ENCODE peak calls at places on chromosome 10, in six cellular contexts. One of them, this sample, is unnamed.
A peak's percentile ranks its signal among the peaks of the same experiment; 100 is the strongest.

GRCh38 chr10:118148245-118148644 is 101.5 kb upstream of the RAB11FIP2 start:
- DNase-seq in mesenchymal stem cell: no peak
- DNase-seq in small intestine: peak; percentile 60
- DNase-seq in transverse colon: no peak
- DNase-seq in WERI-Rb-1: no peak
- DNase-seq in SK-N-SH: no peak
- DNase-seq in this sample: no peak

GRCh38 chr10:1531883-1532597 is 205.3 kb downstream of the ADARB2 start:
- DNase-seq in mesenchymal stem cell: no peak
- DNase-seq in small intestine: no peak
- DNase-seq in transverse colon: no peak
- DNase-seq in WERI-Rb-1: no peak
- DNase-seq in SK-N-SH: no peak
- DNase-seq in this sample: no peak

GRCh38 chr10:132064771-132065437 is 842 bp upstream of the JAKMIP3 start:
- DNase-seq in mesenchymal stem cell: no peak
- DNase-seq in small intestine: no peak
- DNase-seq in transverse colon: no peak
- DNase-seq in WERI-Rb-1: no peak
- DNase-seq in SK-N-SH: no peak
- DNase-seq in this sample: no peak

GRCh38 chr10:36452851-36453250 is 672.5 kb upstream of the ANKRD30A start:
- DNase-seq in mesenchymal stem cell: no peak
- DNase-seq in small intestine: no peak
- DNase-seq in transverse colon: no peak
- DNase-seq in WERI-Rb-1: no peak
- DNase-seq in SK-N-SH: no peak
- DNase-seq in this sample: no peak

GRCh38 chr10:20988357-20988983 is 91.4 kb upstream of the NEBL start:
- DNase-seq in mesenchymal stem cell: no peak
- DNase-seq in small intestine: no peak
- DNase-seq in transverse colon: no peak
- DNase-seq in WERI-Rb-1: no peak
- DNase-seq in SK-N-SH: no peak
- DNase-seq in this sample: no peak

GRCh38 chr10:131901181-131901829 is 497 bp downstream of the PPP2R2D start:
- DNase-seq in mesenchymal stem cell: peak; percentile 44
- DNase-seq in small intestine: peak; percentile 73
- DNase-seq in transverse colon: peak; percentile 70
- DNase-seq in WERI-Rb-1: no peak
- DNase-seq in SK-N-SH: peak; percentile 71
- DNase-seq in this sample: no peak

GRCh38 chr10:16545126-16545736 is 23.6 kb upstream of the C1QL3 start:
- DNase-seq in mesenchymal stem cell: peak; percentile 34
- DNase-seq in small intestine: peak; percentile 28
- DNase-seq in transverse colon: no peak
- DNase-seq in WERI-Rb-1: peak; percentile 8
- DNase-seq in SK-N-SH: peak; percentile 50
- DNase-seq in this sample: peak; percentile 22

GRCh38 chr10:6349846-6350245 is 147.1 kb downstream of the PFKFB3 start:
- DNase-seq in mesenchymal stem cell: no peak
- DNase-seq in small intestine: no peak
- DNase-seq in transverse colon: no peak
- DNase-seq in WERI-Rb-1: no peak
- DNase-seq in SK-N-SH: no peak
- DNase-seq in this sample: no peak

GRCh38 chr10:114388275-114388674 is 16.0 kb downstream of the AFAP1L2 start:
- DNase-seq in mesenchymal stem cell: peak; percentile 52
- DNase-seq in small intestine: no peak
- DNase-seq in transverse colon: no peak
- DNase-seq in WERI-Rb-1: no peak
- DNase-seq in SK-N-SH: no peak
- DNase-seq in this sample: no peak

GRCh38 chr10:76649723-76650127 is 987.9 kb downstream of the KCNMA1 start:
- DNase-seq in mesenchymal stem cell: peak; percentile 48
- DNase-seq in small intestine: peak; percentile 58
- DNase-seq in transverse colon: peak; percentile 51
- DNase-seq in WERI-Rb-1: no peak
- DNase-seq in SK-N-SH: no peak
- DNase-seq in this sample: no peak

GRCh38 chr10:77768046-77768445 is 130.4 kb upstream of the KCNMA1 start:
- DNase-seq in mesenchymal stem cell: no peak
- DNase-seq in small intestine: no peak
- DNase-seq in transverse colon: no peak
- DNase-seq in WERI-Rb-1: peak; percentile 91
- DNase-seq in SK-N-SH: no peak
- DNase-seq in this sample: no peak

GRCh38 chr10:86331861-86332260 is 34.7 kb downstream of the GRID1 start:
- DNase-seq in mesenchymal stem cell: no peak
- DNase-seq in small intestine: no peak
- DNase-seq in transverse colon: no peak
- DNase-seq in WERI-Rb-1: no peak
- DNase-seq in SK-N-SH: no peak
- DNase-seq in this sample: no peak

GRCh38 chr10:81071087-81071796 is 533.5 kb downstream of the SH2D4B start:
- DNase-seq in mesenchymal stem cell: no peak
- DNase-seq in small intestine: no peak
- DNase-seq in transverse colon: no peak
- DNase-seq in WERI-Rb-1: no peak
- DNase-seq in SK-N-SH: no peak
- DNase-seq in this sample: no peak

GRCh38 chr10:101843032-101843991 is at the start of gene KCNIP2:
- DNase-seq in mesenchymal stem cell: no peak
- DNase-seq in small intestine: no peak
- DNase-seq in transverse colon: peak; percentile 52
- DNase-seq in WERI-Rb-1: peak; percentile 86
- DNase-seq in SK-N-SH: peak; percentile 91
- DNase-seq in this sample: no peak

GRCh38 chr10:61890881-61891409 is 10.6 kb upstream of the ARID5B start:
- DNase-seq in mesenchymal stem cell: no peak
- DNase-seq in small intestine: no peak
- DNase-seq in transverse colon: no peak
- DNase-seq in WERI-Rb-1: no peak
- DNase-seq in SK-N-SH: no peak
- DNase-seq in this sample: no peak

GRCh38 chr10:130485241-130485957 is 349.2 kb downstream of the GLRX3 start:
- DNase-seq in mesenchymal stem cell: no peak
- DNase-seq in small intestine: no peak
- DNase-seq in transverse colon: no peak
- DNase-seq in WERI-Rb-1: no peak
- DNase-seq in SK-N-SH: no peak
- DNase-seq in this sample: no peak

GRCh38 chr10:124596116-124596785 is 134.6 kb downstream of the LHPP start:
- DNase-seq in mesenchymal stem cell: no peak
- DNase-seq in small intestine: no peak
- DNase-seq in transverse colon: no peak
- DNase-seq in WERI-Rb-1: no peak
- DNase-seq in SK-N-SH: no peak
- DNase-seq in this sample: no peak

GRCh38 chr10:110334061-110334656 is 29.4 kb upstream of the SMNDC1 start:
- DNase-seq in mesenchymal stem cell: no peak
- DNase-seq in small intestine: no peak
- DNase-seq in transverse colon: no peak
- DNase-seq in WERI-Rb-1: no peak
- DNase-seq in SK-N-SH: no peak
- DNase-seq in this sample: no peak

GRCh38 chr10:129328531-129328930 is 138.5 kb upstream of the MGMT start:
- DNase-seq in mesenchymal stem cell: peak; percentile 70
- DNase-seq in small intestine: no peak
- DNase-seq in transverse colon: no peak
- DNase-seq in WERI-Rb-1: no peak
- DNase-seq in SK-N-SH: no peak
- DNase-seq in this sample: no peak

GRCh38 chr10:131167036-131167860 is 144.3 kb downstream of the TCERG1L start:
- DNase-seq in mesenchymal stem cell: no peak
- DNase-seq in small intestine: no peak
- DNase-seq in transverse colon: no peak
- DNase-seq in WERI-Rb-1: no peak
- DNase-seq in SK-N-SH: no peak
- DNase-seq in this sample: no peak

GRCh38 chr10:110101464-110102144 is 93.8 kb downstream of the ADD3 start:
- DNase-seq in mesenchymal stem cell: no peak
- DNase-seq in small intestine: no peak
- DNase-seq in transverse colon: no peak
- DNase-seq in WERI-Rb-1: no peak
- DNase-seq in SK-N-SH: no peak
- DNase-seq in this sample: no peak

GRCh38 chr10:86389441-86390193 is 23.0 kb upstream of the GRID1 start:
- DNase-seq in mesenchymal stem cell: peak; percentile 57
- DNase-seq in small intestine: peak; percentile 77
- DNase-seq in transverse colon: peak; percentile 70
- DNase-seq in WERI-Rb-1: no peak
- DNase-seq in SK-N-SH: no peak
- DNase-seq in this sample: no peak

DNA sequence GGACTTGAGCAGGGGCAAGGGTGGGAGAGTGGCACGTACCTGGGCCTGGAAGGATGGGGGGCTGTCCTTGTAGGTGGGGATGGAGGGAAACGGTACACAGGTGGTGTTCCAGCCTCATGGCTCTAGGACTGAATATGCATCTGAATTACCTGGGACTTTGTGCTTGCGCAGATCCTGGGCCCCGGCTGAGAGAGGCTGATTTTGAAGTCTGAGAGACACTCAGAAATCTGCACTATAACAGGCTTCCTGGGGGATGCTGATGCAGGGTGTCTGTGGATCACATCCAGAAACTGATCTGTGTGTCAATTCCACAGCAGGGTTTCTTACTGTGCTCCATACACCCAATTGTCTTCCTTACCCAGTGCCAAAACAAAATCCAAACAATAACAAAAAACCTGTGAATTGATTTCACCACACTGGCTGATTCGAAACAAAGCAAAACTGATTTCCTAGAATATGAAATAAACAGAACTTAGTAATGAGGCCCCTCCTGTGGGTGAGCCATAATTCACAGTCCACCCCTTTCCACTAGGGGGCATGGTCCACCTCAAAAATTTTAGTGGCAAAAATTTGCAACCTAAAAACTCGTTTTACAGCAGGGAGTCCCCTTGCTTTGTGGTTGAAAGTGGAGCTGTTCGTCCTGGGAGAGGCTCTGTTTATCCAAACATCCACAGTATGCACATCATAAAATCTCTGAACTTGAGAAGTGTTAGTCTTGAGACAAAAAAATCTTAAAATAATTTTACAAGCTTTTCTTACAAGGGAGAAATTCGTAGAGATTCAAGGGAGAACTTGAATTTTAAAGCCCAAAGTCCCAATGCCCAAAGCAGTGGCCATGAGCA is 32.0 kb upstream of the PLEKHA1 start:
- DNase-seq in mesenchymal stem cell: peak; percentile 46
- DNase-seq in small intestine: peak; percentile 51
- DNase-seq in transverse colon: peak; percentile 19
- DNase-seq in WERI-Rb-1: peak; percentile 43
- DNase-seq in SK-N-SH: peak; percentile 63
- DNase-seq in this sample: no peak
- H3K27me3 ChIP-seq in mesenchymal stem cell: no peaks in the 10 kb centered on the region
- H3K27me3 ChIP-seq in small intestine: no peaks in the 10 kb centered on the region
- H3K27me3 ChIP-seq in transverse colon: no peaks in the 10 kb centered on the region
- H3K27me3 ChIP-seq in WERI-Rb-1: no peaks in the 10 kb centered on the region
- H3K27me3 ChIP-seq in SK-N-SH: no peaks in the 10 kb centered on the region
- H3K27me3 ChIP-seq in this sample: no peaks in the 10 kb centered on the region

DNA sequence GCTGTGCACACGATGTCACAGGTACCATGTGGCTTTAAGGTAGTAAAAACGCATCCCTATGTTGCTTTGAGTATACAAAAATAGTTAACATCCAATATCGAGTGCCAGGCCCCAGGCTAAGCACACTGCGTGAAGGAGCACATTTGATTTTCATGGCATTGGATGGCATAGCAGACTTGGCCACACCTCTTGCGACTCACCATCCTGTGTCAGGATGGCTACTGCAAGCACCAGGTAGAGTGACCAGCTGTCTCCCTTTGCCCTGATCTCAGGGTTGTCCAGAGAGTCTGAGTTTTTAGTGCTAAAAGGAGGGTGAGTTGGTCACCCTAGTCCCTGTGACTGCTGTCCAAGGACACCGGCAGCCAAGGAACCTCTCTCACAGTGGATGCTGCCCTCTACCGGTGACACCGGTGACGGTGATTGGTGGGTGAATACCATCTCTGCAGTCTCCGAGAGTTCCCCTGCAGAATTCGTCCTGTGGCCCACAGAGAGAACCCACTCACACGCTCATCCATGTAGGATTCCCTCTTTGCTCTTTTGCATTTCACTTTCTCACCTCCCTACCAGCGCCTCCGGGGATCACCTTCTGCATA is 76.1 kb downstream of the BICC1 start:
- DNase-seq in mesenchymal stem cell: no peak
- DNase-seq in small intestine: peak; percentile 2
- DNase-seq in transverse colon: no peak
- DNase-seq in WERI-Rb-1: peak; percentile 10
- DNase-seq in SK-N-SH: no peak
- DNase-seq in this sample: no peak
- H3K27me3 ChIP-seq in mesenchymal stem cell: no peaks in the 10 kb centered on the region
- H3K27me3 ChIP-seq in small intestine: no peaks in the 10 kb centered on the region
- H3K27me3 ChIP-seq in transverse colon: no peaks in the 10 kb centered on the region
- H3K27me3 ChIP-seq in WERI-Rb-1: no peaks in the 10 kb centered on the region
- H3K27me3 ChIP-seq in SK-N-SH: no peaks in the 10 kb centered on the region
- H3K27me3 ChIP-seq in this sample: no peaks in the 10 kb centered on the region

GRCh38 chr10:87565010-87565409 is 60.3 kb downstream of the MINPP1 start:
- DNase-seq in mesenchymal stem cell: no peak
- DNase-seq in small intestine: no peak
- DNase-seq in transverse colon: no peak
- DNase-seq in WERI-Rb-1: no peak
- DNase-seq in SK-N-SH: no peak
- DNase-seq in this sample: no peak
- H3K27me3 ChIP-seq in mesenchymal stem cell: no peaks in the 10 kb centered on the region
- H3K27me3 ChIP-seq in small intestine: no peaks in the 10 kb centered on the region
- H3K27me3 ChIP-seq in transverse colon: no peaks in the 10 kb centered on the region
- H3K27me3 ChIP-seq in WERI-Rb-1: no peaks in the 10 kb centered on the region
- H3K27me3 ChIP-seq in SK-N-SH: no peaks in the 10 kb centered on the region
- H3K27me3 ChIP-seq in this sample: no peaks in the 10 kb centered on the region

GRCh38 chr10:100697631-100698030 is 47.8 kb upstream of the PAX2 start:
- DNase-seq in mesenchymal stem cell: no peak
- DNase-seq in small intestine: no peak
- DNase-seq in transverse colon: no peak
- DNase-seq in WERI-Rb-1: no peak
- DNase-seq in SK-N-SH: no peak
- DNase-seq in this sample: no peak

GRCh38 chr10:100697070-100697469 is 48.3 kb upstream of the PAX2 start:
- DNase-seq in mesenchymal stem cell: peak; percentile 28
- DNase-seq in small intestine: peak; percentile 48
- DNase-seq in transverse colon: no peak
- DNase-seq in WERI-Rb-1: no peak
- DNase-seq in SK-N-SH: no peak
- DNase-seq in this sample: peak; percentile 24

GRCh38 chr10:100693815-100694214 is 51.6 kb upstream of the PAX2 start:
- DNase-seq in mesenchymal stem cell: no peak
- DNase-seq in small intestine: no peak
- DNase-seq in transverse colon: no peak
- DNase-seq in WERI-Rb-1: no peak
- DNase-seq in SK-N-SH: no peak
- DNase-seq in this sample: no peak

DNA sequence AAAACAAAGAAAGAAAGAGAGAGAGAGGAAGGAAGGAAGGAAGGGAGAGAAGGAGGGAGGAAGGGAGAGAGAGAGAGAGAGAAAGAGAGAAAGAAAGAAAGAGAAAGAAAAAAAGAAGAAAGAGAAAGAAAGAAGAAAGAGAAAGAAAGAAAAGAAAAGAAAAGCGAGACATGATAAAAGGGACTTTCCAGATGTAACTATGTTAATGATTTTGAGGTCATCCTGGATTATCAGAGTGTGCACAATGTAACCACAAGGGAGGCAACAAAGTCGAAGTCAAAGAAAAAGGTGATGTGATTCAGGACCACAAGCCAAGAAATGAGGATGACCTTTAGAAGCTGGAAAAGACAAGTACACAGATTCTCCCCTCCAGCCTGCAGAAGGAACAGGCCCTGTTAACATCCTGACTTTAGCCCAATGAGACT is 48.9 kb upstream of the PAX2 start:
- DNase-seq in mesenchymal stem cell: no peak
- DNase-seq in small intestine: no peak
- DNase-seq in transverse colon: no peak
- DNase-seq in WERI-Rb-1: no peak
- DNase-seq in SK-N-SH: no peak
- DNase-seq in this sample: no peak
- H3K27me3 ChIP-seq in mesenchymal stem cell: peaks cover 51% of the 10 kb centered on the region
- H3K27me3 ChIP-seq in small intestine: peaks cover 11% of the 10 kb centered on the region
- H3K27me3 ChIP-seq in transverse colon: peaks cover 40% of the 10 kb centered on the region
- H3K27me3 ChIP-seq in WERI-Rb-1: peaks cover 85% of the 10 kb centered on the region
- H3K27me3 ChIP-seq in SK-N-SH: no peaks in the 10 kb centered on the region
- H3K27me3 ChIP-seq in this sample: no peaks in the 10 kb centered on the region